ENCODE peak calls at places on chromosome 13, in four cellular contexts. One of them, this sample, is unnamed.

GRCh38 chr13:40220299-40220935 is 446.0 kb downstream of the FOXO1 start:
- DNase-seq in neural crest cell: no peak
- DNase-seq in mesothelial cell of epicardium: no peak
- DNase-seq in OCI-LY7: no peak
- DNase-seq in this sample: no peak

GRCh38 chr13:74644239-74644638 is 510.0 kb upstream of the KLF12 start:
- DNase-seq in neural crest cell: no peak
- DNase-seq in mesothelial cell of epicardium: no peak
- DNase-seq in OCI-LY7: no peak
- DNase-seq in this sample: no peak

GRCh38 chr13:49319555-49320350 is 72.0 kb downstream of the CDADC1 start:
- DNase-seq in neural crest cell: no peak
- DNase-seq in mesothelial cell of epicardium: no peak
- DNase-seq in OCI-LY7: peak
- DNase-seq in this sample: no peak

GRCh38 chr13:107642841-107643240 is 572.5 kb downstream of the LIG4 start:
- DNase-seq in neural crest cell: no peak
- DNase-seq in mesothelial cell of epicardium: no peak
- DNase-seq in OCI-LY7: no peak
- DNase-seq in this sample: no peak

GRCh38 chr13:59494560-59494970 is 669.2 kb downstream of the DIAPH3 start:
- DNase-seq in neural crest cell: no peak
- DNase-seq in mesothelial cell of epicardium: no peak
- DNase-seq in OCI-LY7: no peak
- DNase-seq in this sample: no peak

GRCh38 chr13:25923217-25924085 is 128.4 kb downstream of the SHISA2 start:
- DNase-seq in neural crest cell: no peak
- DNase-seq in mesothelial cell of epicardium: no peak
- DNase-seq in OCI-LY7: no peak
- DNase-seq in this sample: no peak

GRCh38 chr13:48661112-48661511 is 7.4 kb downstream of the CYSLTR2 start:
- DNase-seq in neural crest cell: no peak
- DNase-seq in mesothelial cell of epicardium: no peak
- DNase-seq in OCI-LY7: no peak
- DNase-seq in this sample: no peak

GRCh38 chr13:52092087-52092486 is 36.8 kb downstream of the NEK5 start:
- DNase-seq in neural crest cell: no peak
- DNase-seq in mesothelial cell of epicardium: no peak
- DNase-seq in OCI-LY7: no peak
- DNase-seq in this sample: no peak

GRCh38 chr13:93309886-93310520 is 83.4 kb downstream of the GPC6 start:
- DNase-seq in neural crest cell: peak
- DNase-seq in mesothelial cell of epicardium: no peak
- DNase-seq in OCI-LY7: no peak
- DNase-seq in this sample: no peak

GRCh38 chr13:99347911-99348451 is 40.8 kb upstream of the GPR183 start:
- DNase-seq in neural crest cell: no peak
- DNase-seq in mesothelial cell of epicardium: no peak
- DNase-seq in OCI-LY7: no peak
- DNase-seq in this sample: no peak

GRCh38 chr13:87671031-87671823 is at the start of gene SLITRK5:
- DNase-seq in neural crest cell: peak
- DNase-seq in mesothelial cell of epicardium: peak
- DNase-seq in OCI-LY7: peak
- DNase-seq in this sample: peak

GRCh38 chr13:97367016-97367415 is 67.0 kb upstream of the RAP2A start:
- DNase-seq in neural crest cell: no peak
- DNase-seq in mesothelial cell of epicardium: no peak
- DNase-seq in OCI-LY7: no peak
- DNase-seq in this sample: no peak

GRCh38 chr13:98509271-98510155 is 67.4 kb downstream of the STK24 start:
- DNase-seq in neural crest cell: no peak
- DNase-seq in mesothelial cell of epicardium: no peak
- DNase-seq in OCI-LY7: no peak
- DNase-seq in this sample: peak

GRCh38 chr13:33544308-33544707 is 258.8 kb upstream of the STARD13 start:
- DNase-seq in neural crest cell: no peak
- DNase-seq in mesothelial cell of epicardium: no peak
- DNase-seq in OCI-LY7: no peak
- DNase-seq in this sample: no peak

GRCh38 chr13:79772811-79773210 is 291.9 kb downstream of the NDFIP2 start:
- DNase-seq in neural crest cell: no peak
- DNase-seq in mesothelial cell of epicardium: no peak
- DNase-seq in OCI-LY7: no peak
- DNase-seq in this sample: no peak

GRCh38 chr13:24502567-24503375 is 9.8 kb downstream of the PARP4 start:
- DNase-seq in neural crest cell: no peak
- DNase-seq in mesothelial cell of epicardium: no peak
- DNase-seq in OCI-LY7: no peak
- DNase-seq in this sample: no peak

GRCh38 chr13:31967155-31967554 is 64.4 kb upstream of the FRY start:
- DNase-seq in neural crest cell: no peak
- DNase-seq in mesothelial cell of epicardium: no peak
- DNase-seq in OCI-LY7: peak
- DNase-seq in this sample: no peak

GRCh38 chr13:31962661-31963345 is 68.8 kb upstream of the FRY start:
- DNase-seq in neural crest cell: no peak
- DNase-seq in mesothelial cell of epicardium: no peak
- DNase-seq in OCI-LY7: no peak
- DNase-seq in this sample: no peak

GRCh38 chr13:31968473-31968872 is 63.1 kb upstream of the FRY start:
- DNase-seq in neural crest cell: no peak
- DNase-seq in mesothelial cell of epicardium: no peak
- DNase-seq in OCI-LY7: no peak
- DNase-seq in this sample: no peak

GRCh38 chr13:31964168-31964567 is 67.4 kb upstream of the FRY start:
- DNase-seq in neural crest cell: no peak
- DNase-seq in mesothelial cell of epicardium: no peak
- DNase-seq in OCI-LY7: no peak
- DNase-seq in this sample: no peak

DNA sequence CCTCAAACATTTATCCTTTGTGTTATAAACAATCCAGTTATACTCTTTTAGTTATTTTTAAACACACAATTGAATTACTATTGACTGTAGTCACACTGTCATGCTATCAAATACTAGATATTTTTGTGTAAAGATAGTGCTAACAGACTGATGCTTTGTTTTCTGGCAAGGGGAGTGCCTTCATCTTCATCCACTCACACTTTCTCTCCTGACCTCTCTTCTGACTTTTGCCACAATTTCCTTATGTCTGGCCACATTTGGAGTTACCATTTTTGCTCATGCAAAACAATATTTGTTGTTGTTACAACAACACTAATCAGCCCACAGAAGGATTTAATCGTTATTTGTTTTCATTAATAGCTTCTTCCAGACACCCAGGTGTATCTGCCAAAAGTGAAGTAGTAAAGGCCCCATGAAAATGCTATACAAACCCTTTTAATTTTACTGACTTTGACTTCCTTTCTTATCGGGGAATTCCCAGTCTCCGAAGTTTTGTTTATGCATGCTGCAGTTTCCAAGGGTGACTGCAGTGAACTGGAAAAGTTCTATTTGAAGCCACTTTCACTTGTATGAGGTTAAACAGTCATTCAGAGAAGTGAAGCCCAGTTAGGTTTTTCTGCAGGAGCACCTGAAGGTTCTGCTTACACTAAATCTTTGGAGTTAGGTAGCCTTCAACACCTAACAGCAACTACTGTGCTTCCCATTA is 66.1 kb upstream of the FRY start:
- DNase-seq in neural crest cell: no peak
- DNase-seq in mesothelial cell of epicardium: no peak
- DNase-seq in OCI-LY7: no peak
- DNase-seq in this sample: no peak
- TF ChIP-seq CTCF in neural crest cell: no peak
- TF ChIP-seq CTCF in mesothelial cell of epicardium: no peak
- TF ChIP-seq CTCF in OCI-LY7: no peak
- TF ChIP-seq CTCF in this sample: no peak

DNA sequence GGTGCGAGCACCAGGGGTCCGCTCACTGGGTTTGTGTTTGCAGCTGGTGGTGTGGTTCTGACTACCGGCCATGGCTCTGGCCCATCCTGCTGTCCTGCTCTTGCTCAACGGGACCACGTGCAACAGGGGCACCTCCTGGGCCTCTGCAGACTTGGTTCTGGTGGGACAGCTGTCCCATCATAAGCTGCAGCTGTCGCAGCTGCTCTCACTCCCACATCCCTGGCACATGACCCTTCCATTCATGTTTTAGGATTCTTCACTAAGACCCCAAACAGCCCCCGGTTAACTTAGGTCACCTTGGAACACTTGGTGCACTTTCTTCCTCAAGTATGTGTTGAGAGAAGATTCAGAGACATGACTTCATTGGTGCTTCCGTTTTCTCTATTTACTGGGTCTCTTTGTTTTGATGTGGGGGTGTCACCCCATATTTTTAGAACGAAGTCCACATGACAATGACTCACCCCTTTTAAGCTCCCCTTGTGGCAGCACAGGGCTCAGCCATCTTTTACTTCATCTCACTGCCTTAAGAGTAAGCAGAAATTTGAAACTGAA is 68.4 kb upstream of the ARHGEF7 start:
- DNase-seq in neural crest cell: no peak
- DNase-seq in mesothelial cell of epicardium: no peak
- DNase-seq in OCI-LY7: no peak
- DNase-seq in this sample: no peak
- TF ChIP-seq CTCF in neural crest cell: no peak
- TF ChIP-seq CTCF in mesothelial cell of epicardium: no peak
- TF ChIP-seq CTCF in OCI-LY7: peak
- TF ChIP-seq CTCF in this sample: peak

GRCh38 chr13:77815330-77815729 is 103.3 kb downstream of the EDNRB start:
- DNase-seq in neural crest cell: no peak
- DNase-seq in mesothelial cell of epicardium: no peak
- DNase-seq in OCI-LY7: no peak
- DNase-seq in this sample: no peak

GRCh38 chr13:77811981-77812380 is 106.7 kb downstream of the EDNRB start:
- DNase-seq in neural crest cell: no peak
- DNase-seq in mesothelial cell of epicardium: no peak
- DNase-seq in OCI-LY7: no peak
- DNase-seq in this sample: no peak

GRCh38 chr13:77810891-77811290 is 107.7 kb downstream of the EDNRB start:
- DNase-seq in neural crest cell: no peak
- DNase-seq in mesothelial cell of epicardium: no peak
- DNase-seq in OCI-LY7: no peak
- DNase-seq in this sample: no peak

DNA sequence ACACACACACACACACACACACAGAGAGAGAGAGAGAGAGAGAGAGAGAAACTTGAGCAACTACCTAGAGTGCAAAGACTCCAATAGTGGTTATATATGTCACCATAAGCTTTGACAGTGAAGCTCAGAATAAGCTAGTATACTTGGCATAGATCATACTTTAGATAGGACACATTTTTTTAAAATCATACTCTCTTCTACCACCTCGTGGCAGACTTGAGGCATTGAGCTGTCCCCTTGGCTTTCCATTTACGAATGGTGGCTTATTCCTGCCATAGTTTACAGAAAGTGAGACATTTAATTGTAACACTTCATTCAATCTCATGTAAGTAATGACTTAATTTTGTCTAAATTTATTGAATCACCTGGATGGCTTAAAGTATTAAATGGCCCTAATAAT is 108.2 kb downstream of the EDNRB start:
- DNase-seq in neural crest cell: no peak
- DNase-seq in mesothelial cell of epicardium: no peak
- DNase-seq in OCI-LY7: peak
- DNase-seq in this sample: no peak
- TF ChIP-seq CTCF in neural crest cell: peak
- TF ChIP-seq CTCF in mesothelial cell of epicardium: no peak
- TF ChIP-seq CTCF in OCI-LY7: peak
- TF ChIP-seq CTCF in this sample: no peak

GRCh38 chr13:82412749-82413148 is 1469.5 kb downstream of the SLITRK1 start:
- DNase-seq in neural crest cell: no peak
- DNase-seq in mesothelial cell of epicardium: no peak
- DNase-seq in OCI-LY7: no peak
- DNase-seq in this sample: no peak

GRCh38 chr13:82407321-82407720 is 1475.0 kb downstream of the SLITRK1 start:
- DNase-seq in neural crest cell: no peak
- DNase-seq in mesothelial cell of epicardium: no peak
- DNase-seq in OCI-LY7: no peak
- DNase-seq in this sample: no peak
- TF ChIP-seq CTCF in neural crest cell: no peak
- TF ChIP-seq CTCF in mesothelial cell of epicardium: no peak
- TF ChIP-seq CTCF in OCI-LY7: no peak
- TF ChIP-seq CTCF in this sample: no peak

This sample was measured in osteocyte.